ENCODE peak calls at places on chromosomes 5 and 9, in five cellular contexts. H is Panc1, X is neuronal stem cell, D is uterus, A is aorta. R is an unnamed sample.

GRCh38 chr9:34592895-34593601 is 3.5 kb upstream of the CNTFR start:
- DNase-seq in H (no peak), X (no peak), D (peak), A (peak), R (no peak)

GRCh38 chr5:105057893-105058292 is 1495.3 kb upstream of the NUDT12 start:
- DNase-seq in H (no peak), X (no peak), D (no peak), A (peak), R (no peak)

GRCh38 chr5:82931110-82931509 is 146.1 kb downstream of the TMEM167A start:
- DNase-seq in H (no peak), X (no peak), D (no peak), A (no peak), R (no peak)

GRCh38 chr9:3788211-3788610 is 262.4 kb upstream of the RFX3 start:
- DNase-seq in H (no peak), X (no peak), D (no peak), A (no peak), R (no peak)

GRCh38 chr5:150438873-150439546 is 10.5 kb downstream of the RPS14 start:
- DNase-seq in H (no peak), X (no peak), D (no peak), A (no peak), R (no peak)

GRCh38 chr5:39074009-39074886 is at the start of gene RICTOR:
- DNase-seq in H (no peak), X (peak), D (peak), A (peak), R (no peak)

GRCh38 chr5:124102491-124102890 is 590.5 kb downstream of the CSNK1G3 start:
- DNase-seq in H (no peak), X (no peak), D (no peak), A (no peak), R (no peak)

GRCh38 chr9:35516481-35516880 is 26.6 kb downstream of the RUSC2 start:
- DNase-seq in H (no peak), X (no peak), D (no peak), A (no peak), R (no peak)

GRCh38 chr5:53568868-53569267 is 8.4 kb downstream of the NDUFS4 start:
- DNase-seq in H (no peak), X (no peak), D (no peak), A (no peak), R (peak)

GRCh38 chr9:112048924-112049785 is 125.9 kb downstream of the SUSD1 start:
- DNase-seq in H (no peak), X (no peak), D (no peak), A (no peak), R (no peak)

GRCh38 chr5:85545129-85545528 is 1072.6 kb upstream of the COX7C start:
- DNase-seq in H (no peak), X (peak), D (no peak), A (no peak), R (no peak)

GRCh38 chr5:132073231-132074013 is at the start of gene CSF2:
- DNase-seq in H (no peak), X (no peak), D (no peak), A (peak), R (no peak)

GRCh38 chr5:168714046-168714445 is 134.9 kb upstream of the PANK3 start:
- DNase-seq in H (no peak), X (no peak), D (no peak), A (no peak), R (no peak)

GRCh38 chr9:98482248-98482647 is 226.5 kb downstream of the GABBR2 start:
- DNase-seq in H (no peak), X (no peak), D (no peak), A (no peak), R (no peak)

GRCh38 chr9:125513634-125514413 is 193.2 kb downstream of the MAPKAP1 start:
- DNase-seq in H (no peak), X (no peak), D (peak), A (no peak), R (no peak)

GRCh38 chr9:33044677-33045282 is 19.7 kb downstream of the DNAJA1 start:
- DNase-seq in H (peak), X (peak), D (no peak), A (no peak), R (no peak)

GRCh38 chr9:9556865-9557803 is 1055.7 kb downstream of the PTPRD start:
- DNase-seq in H (no peak), X (no peak), D (no peak), A (no peak), R (no peak)

GRCh38 chr5:74361406-74362358 is 278.8 kb downstream of the ENC1 start:
- DNase-seq in H (no peak), X (no peak), D (no peak), A (no peak), R (no peak)

GRCh38 chr5:30607301-30607700 is 586.2 kb upstream of the CDH6 start:
- DNase-seq in H (no peak), X (no peak), D (no peak), A (no peak), R (no peak)

GRCh38 chr9:14525840-14526239 is 167.4 kb downstream of the ZDHHC21 start:
- DNase-seq in H (no peak), X (no peak), D (no peak), A (no peak), R (no peak)

GRCh38 chr5:148336704-148337435 is 1.5 kb downstream of the SPINK9 start:
- DNase-seq in H (no peak), X (no peak), D (no peak), A (no peak), R (no peak)

GRCh38 chr5:112339761-112340160 is 79.3 kb downstream of the EPB41L4A start:
- DNase-seq in H (no peak), X (no peak), D (no peak), A (no peak), R (no peak)

GRCh38 chr9:29966247-29966646 is 2393.0 kb upstream of the C9orf72 start:
- DNase-seq in H (no peak), X (no peak), D (no peak), A (no peak), R (no peak)

GRCh38 chr9:93011114-93011513 is 47.4 kb upstream of the SUSD3 start:
- DNase-seq in H (no peak), X (no peak), D (no peak), A (peak), R (no peak)

DNA sequence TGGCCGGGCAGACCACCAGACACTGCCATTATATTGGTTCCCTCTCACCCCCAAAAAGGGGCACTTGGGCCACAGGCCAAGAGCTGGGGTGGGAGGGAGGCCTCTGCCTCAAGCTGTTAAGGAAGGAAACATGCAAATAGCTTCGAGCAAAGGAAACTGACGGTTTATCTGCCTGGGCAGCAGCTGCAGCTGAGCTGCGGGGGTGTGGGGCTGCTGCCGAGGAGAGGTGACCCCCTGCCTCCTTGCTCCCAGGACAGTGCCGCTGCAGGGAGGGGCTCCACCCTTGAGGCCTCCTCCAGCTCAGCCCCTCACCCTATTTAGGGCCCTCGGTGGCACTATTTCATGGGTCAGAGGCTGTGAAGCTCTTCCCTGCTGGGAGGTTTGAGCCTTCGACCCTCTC is 789 bp downstream of the DOK3 start:
- DNase-seq in H (no peak), X (no peak), D (no peak), A (no peak), R (no peak)
- H3K4me3 ChIP-seq in H (no peak), X (no peak), D (no peak), A (no peak), R (no peak)

DNA sequence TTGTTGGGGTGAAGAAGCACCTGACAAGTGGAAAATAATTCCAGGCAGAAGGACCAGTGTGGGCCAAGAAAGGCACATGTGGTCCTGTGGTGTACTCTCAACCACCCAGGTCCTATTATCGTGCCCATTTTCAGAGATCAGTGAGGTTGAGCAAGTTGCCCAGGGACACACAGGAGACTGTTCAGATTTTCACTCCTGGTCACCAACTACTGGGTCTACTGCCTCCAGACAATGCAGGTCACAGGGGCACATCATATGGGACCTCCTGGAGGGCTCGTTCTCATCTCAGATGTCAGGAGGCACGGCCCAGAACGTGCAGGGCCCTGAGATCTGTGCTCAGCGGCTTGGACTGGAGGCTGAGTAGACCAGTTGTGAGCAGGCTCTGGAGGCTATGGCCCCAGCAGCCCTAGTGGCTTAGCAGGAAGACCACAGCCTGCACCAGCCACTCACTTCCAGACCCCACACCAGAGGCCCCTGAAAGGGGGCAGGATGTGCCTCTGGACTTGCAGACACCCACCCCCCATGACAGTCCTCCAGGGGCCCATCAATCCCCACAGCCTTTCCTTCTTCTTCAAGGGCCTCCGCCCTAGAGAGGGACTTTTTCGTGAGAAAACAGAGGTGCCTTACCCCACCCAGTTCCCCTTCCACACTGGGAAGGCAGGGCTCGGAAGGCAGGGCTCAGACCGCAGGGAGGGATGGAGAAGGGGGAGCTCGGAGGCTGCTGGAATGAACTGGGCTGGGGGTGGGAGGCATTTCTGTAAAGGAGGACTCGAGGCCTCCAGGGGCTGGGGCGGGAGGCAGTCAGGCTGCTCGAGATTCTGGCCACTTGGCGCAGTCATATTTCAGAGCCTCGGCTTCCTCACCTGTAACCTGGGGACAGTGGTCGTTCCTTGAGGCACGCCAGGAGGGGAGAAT is 82.7 kb upstream of the NEURL1B start:
- DNase-seq in H (no peak), X (no peak), D (no peak), A (peak), R (no peak)
- H3K4me3 ChIP-seq in H (no peak), X (no peak), D (peak), A (peak), R (no peak)

GRCh38 chr5:76547242-76547890 is 75.8 kb downstream of the F2RL2 start:
- DNase-seq in H (no peak), X (no peak), D (no peak), A (no peak), R (no peak)
- H3K4me3 ChIP-seq in H (no peak), X (no peak), D (no peak), A (no peak), R (peak)

GRCh38 chr9:113590991-113591898 is 127.7 kb downstream of the RGS3 start:
- DNase-seq in H (no peak), X (peak), D (peak), A (peak), R (no peak)

GRCh38 chr9:113594484-113595299 is 131.2 kb downstream of the RGS3 start:
- DNase-seq in H (no peak), X (no peak), D (no peak), A (peak), R (no peak)

GRCh38 chr9:113591899-113592625 is 128.5 kb downstream of the RGS3 start:
- DNase-seq in H (no peak), X (no peak), D (no peak), A (peak), R (no peak)

GRCh38 chr9:113593682-113594281 is 130.3 kb downstream of the RGS3 start:
- DNase-seq in H (peak), X (peak), D (peak), A (peak), R (no peak)

GRCh38 chr9:113592806-113593575 is 129.5 kb downstream of the RGS3 start:
- DNase-seq in H (no peak), X (no peak), D (no peak), A (no peak), R (no peak)
- H3K4me3 ChIP-seq in H (peak), X (no peak), D (peak), A (no peak), R (peak)

GRCh38 chr9:127546125-127546832 is 65.8 kb upstream of the STXBP1 start:
- DNase-seq in H (no peak), X (no peak), D (no peak), A (peak), R (no peak)
- H3K4me3 ChIP-seq in H (no peak), X (no peak), D (no peak), A (no peak), R (no peak)

R was measured in SK-N-MC.